ENCODE peak calls at places on chromosomes 4 and X, in nine cellular contexts. One of them, this sample, is unnamed.

GRCh38 chr4:173182403-173182802 is 13.8 kb downstream of the GALNT7 start:
- DNase-seq in HepG2: no peak
- DNase-seq in NCI-H1417: no peak
- DNase-seq in AG20443: peak
- DNase-seq in stimulated activated CD8-positive, alpha-beta memory T cell treated with anti-CD3 and anti-CD28 coated beads, Interleukin-15, amount 100 ng/mL, for 24 hours: no peak
- DNase-seq in amygdala: no peak
- DNase-seq in T47D: no peak
- DNase-seq in HFF-Myc: no peak
- DNase-seq in breast epithelium: no peak
- DNase-seq in this sample: no peak

GRCh38 chrX:6053126-6053625 is 175.5 kb downstream of the NLGN4X start:
- DNase-seq in HepG2: no peak
- DNase-seq in NCI-H1417: peak
- DNase-seq in AG20443: no peak
- DNase-seq in stimulated activated CD8-positive, alpha-beta memory T cell treated with anti-CD3 and anti-CD28 coated beads, Interleukin-15, amount 100 ng/mL, for 24 hours: no peak
- DNase-seq in amygdala: no peak
- DNase-seq in T47D: no peak
- DNase-seq in HFF-Myc: no peak
- DNase-seq in breast epithelium: no peak
- DNase-seq in this sample: peak

GRCh38 chr4:78864405-78865024 is 74.7 kb downstream of the PAQR3 start:
- DNase-seq in HepG2: peak
- DNase-seq in NCI-H1417: peak
- DNase-seq in AG20443: peak
- DNase-seq in stimulated activated CD8-positive, alpha-beta memory T cell treated with anti-CD3 and anti-CD28 coated beads, Interleukin-15, amount 100 ng/mL, for 24 hours: no peak
- DNase-seq in amygdala: no peak
- DNase-seq in T47D: peak
- DNase-seq in HFF-Myc: peak
- DNase-seq in breast epithelium: no peak
- DNase-seq in this sample: peak

GRCh38 chr4:173761236-173761635 is 231.2 kb upstream of the HAND2 start:
- DNase-seq in HepG2: no peak
- DNase-seq in NCI-H1417: no peak
- DNase-seq in AG20443: no peak
- DNase-seq in stimulated activated CD8-positive, alpha-beta memory T cell treated with anti-CD3 and anti-CD28 coated beads, Interleukin-15, amount 100 ng/mL, for 24 hours: no peak
- DNase-seq in amygdala: no peak
- DNase-seq in T47D: no peak
- DNase-seq in HFF-Myc: no peak
- DNase-seq in breast epithelium: no peak
- DNase-seq in this sample: no peak

GRCh38 chrX:16445166-16445752 is 204.7 kb upstream of the S100G start:
- DNase-seq in HepG2: peak
- DNase-seq in NCI-H1417: peak
- DNase-seq in AG20443: peak
- DNase-seq in stimulated activated CD8-positive, alpha-beta memory T cell treated with anti-CD3 and anti-CD28 coated beads, Interleukin-15, amount 100 ng/mL, for 24 hours: no peak
- DNase-seq in amygdala: no peak
- DNase-seq in T47D: no peak
- DNase-seq in HFF-Myc: no peak
- DNase-seq in breast epithelium: no peak
- DNase-seq in this sample: no peak

GRCh38 chr4:187118731-187119130 is 395.1 kb upstream of the FAT1 start:
- DNase-seq in HepG2: no peak
- DNase-seq in NCI-H1417: no peak
- DNase-seq in AG20443: no peak
- DNase-seq in stimulated activated CD8-positive, alpha-beta memory T cell treated with anti-CD3 and anti-CD28 coated beads, Interleukin-15, amount 100 ng/mL, for 24 hours: no peak
- DNase-seq in amygdala: no peak
- DNase-seq in T47D: no peak
- DNase-seq in HFF-Myc: no peak
- DNase-seq in breast epithelium: no peak
- DNase-seq in this sample: no peak

GRCh38 chrX:124518888-124519287 is 172.5 kb downstream of the SH2D1A start:
- DNase-seq in HepG2: no peak
- DNase-seq in NCI-H1417: no peak
- DNase-seq in AG20443: peak
- DNase-seq in stimulated activated CD8-positive, alpha-beta memory T cell treated with anti-CD3 and anti-CD28 coated beads, Interleukin-15, amount 100 ng/mL, for 24 hours: no peak
- DNase-seq in amygdala: no peak
- DNase-seq in T47D: no peak
- DNase-seq in HFF-Myc: no peak
- DNase-seq in breast epithelium: no peak
- DNase-seq in this sample: no peak

GRCh38 chrX:103666202-103667107 is 20.0 kb downstream of the MORF4L2 start:
- DNase-seq in HepG2: no peak
- DNase-seq in NCI-H1417: no peak
- DNase-seq in AG20443: no peak
- DNase-seq in stimulated activated CD8-positive, alpha-beta memory T cell treated with anti-CD3 and anti-CD28 coated beads, Interleukin-15, amount 100 ng/mL, for 24 hours: no peak
- DNase-seq in amygdala: no peak
- DNase-seq in T47D: no peak
- DNase-seq in HFF-Myc: no peak
- DNase-seq in breast epithelium: no peak
- DNase-seq in this sample: no peak

GRCh38 chr4:145812902-145813301 is 125.7 kb downstream of the ZNF827 start:
- DNase-seq in HepG2: peak
- DNase-seq in NCI-H1417: no peak
- DNase-seq in AG20443: no peak
- DNase-seq in stimulated activated CD8-positive, alpha-beta memory T cell treated with anti-CD3 and anti-CD28 coated beads, Interleukin-15, amount 100 ng/mL, for 24 hours: no peak
- DNase-seq in amygdala: no peak
- DNase-seq in T47D: no peak
- DNase-seq in HFF-Myc: no peak
- DNase-seq in breast epithelium: no peak
- DNase-seq in this sample: no peak

GRCh38 chr4:158622251-158622650 is 49.4 kb downstream of the C4orf46 start:
- DNase-seq in HepG2: no peak
- DNase-seq in NCI-H1417: no peak
- DNase-seq in AG20443: no peak
- DNase-seq in stimulated activated CD8-positive, alpha-beta memory T cell treated with anti-CD3 and anti-CD28 coated beads, Interleukin-15, amount 100 ng/mL, for 24 hours: no peak
- DNase-seq in amygdala: no peak
- DNase-seq in T47D: no peak
- DNase-seq in HFF-Myc: no peak
- DNase-seq in breast epithelium: no peak
- DNase-seq in this sample: no peak

GRCh38 chr4:144634978-144635747 is 10.8 kb upstream of the HHIP start:
- DNase-seq in HepG2: no peak
- DNase-seq in NCI-H1417: peak
- DNase-seq in AG20443: no peak
- DNase-seq in stimulated activated CD8-positive, alpha-beta memory T cell treated with anti-CD3 and anti-CD28 coated beads, Interleukin-15, amount 100 ng/mL, for 24 hours: no peak
- DNase-seq in amygdala: no peak
- DNase-seq in T47D: no peak
- DNase-seq in HFF-Myc: no peak
- DNase-seq in breast epithelium: no peak
- DNase-seq in this sample: no peak

GRCh38 chr4:94621491-94622080 is 136.2 kb upstream of the BMPR1B start:
- DNase-seq in HepG2: peak
- DNase-seq in NCI-H1417: peak
- DNase-seq in AG20443: peak
- DNase-seq in stimulated activated CD8-positive, alpha-beta memory T cell treated with anti-CD3 and anti-CD28 coated beads, Interleukin-15, amount 100 ng/mL, for 24 hours: no peak
- DNase-seq in amygdala: no peak
- DNase-seq in T47D: no peak
- DNase-seq in HFF-Myc: no peak
- DNase-seq in breast epithelium: no peak
- DNase-seq in this sample: peak

GRCh38 chrX:32985544-32985943 is 225.8 kb downstream of the DMD start:
- DNase-seq in HepG2: no peak
- DNase-seq in NCI-H1417: no peak
- DNase-seq in AG20443: no peak
- DNase-seq in stimulated activated CD8-positive, alpha-beta memory T cell treated with anti-CD3 and anti-CD28 coated beads, Interleukin-15, amount 100 ng/mL, for 24 hours: no peak
- DNase-seq in amygdala: no peak
- DNase-seq in T47D: no peak
- DNase-seq in HFF-Myc: no peak
- DNase-seq in breast epithelium: no peak
- DNase-seq in this sample: no peak

GRCh38 chrX:136586386-136586785 is 54.4 kb downstream of the VGLL1 start:
- DNase-seq in HepG2: no peak
- DNase-seq in NCI-H1417: no peak
- DNase-seq in AG20443: no peak
- DNase-seq in stimulated activated CD8-positive, alpha-beta memory T cell treated with anti-CD3 and anti-CD28 coated beads, Interleukin-15, amount 100 ng/mL, for 24 hours: no peak
- DNase-seq in amygdala: no peak
- DNase-seq in T47D: no peak
- DNase-seq in HFF-Myc: no peak
- DNase-seq in breast epithelium: no peak
- DNase-seq in this sample: no peak

GRCh38 chrX:41164469-41164868 is 79.2 kb downstream of the USP9X start:
- DNase-seq in HepG2: no peak
- DNase-seq in NCI-H1417: no peak
- DNase-seq in AG20443: no peak
- DNase-seq in stimulated activated CD8-positive, alpha-beta memory T cell treated with anti-CD3 and anti-CD28 coated beads, Interleukin-15, amount 100 ng/mL, for 24 hours: no peak
- DNase-seq in amygdala: no peak
- DNase-seq in T47D: peak
- DNase-seq in HFF-Myc: no peak
- DNase-seq in breast epithelium: no peak
- DNase-seq in this sample: no peak